ENCODE peak calls at places on chromosomes 6 and 20, in nine cellular contexts. One of them, this sample, is unnamed.

GRCh38 chr6:46528956-46529750 is 37.9 kb upstream of the RCAN2 start:
- DNase-seq in IMR-90: no peak
- DNase-seq in choroid plexus epithelial cell: peak
- DNase-seq in AG09309: no peak
- DNase-seq in GM12865: no peak
- DNase-seq in A549: no peak
- DNase-seq in left ventricle myocardium inferior: no peak
- DNase-seq in heart right ventricle: no peak
- DNase-seq in stomach: no peak
- DNase-seq in this sample: no peak

GRCh38 chr20:10492065-10492464 is 57.0 kb downstream of the SLX4IP start:
- DNase-seq in AG09309: peak
- DNase-seq in left ventricle myocardium inferior: no peak
- DNase-seq in A549: no peak
- DNase-seq in GM12865: no peak
- DNase-seq in IMR-90: peak
- DNase-seq in heart right ventricle: no peak
- DNase-seq in stomach: no peak
- DNase-seq in choroid plexus epithelial cell: peak
- DNase-seq in this sample: peak

GRCh38 chr6:35601331-35602132 is 87.2 kb downstream of the FKBP5 start:
- DNase-seq in AG09309: peak
- DNase-seq in IMR-90: peak
- DNase-seq in A549: peak
- DNase-seq in heart right ventricle: peak
- DNase-seq in choroid plexus epithelial cell: peak
- DNase-seq in GM12865: no peak
- DNase-seq in stomach: peak
- DNase-seq in left ventricle myocardium inferior: no peak
- DNase-seq in this sample: peak

GRCh38 chr20:32539063-32539816 is 45.9 kb downstream of the NOL4L start:
- DNase-seq in left ventricle myocardium inferior: no peak
- DNase-seq in stomach: no peak
- DNase-seq in choroid plexus epithelial cell: no peak
- DNase-seq in A549: no peak
- DNase-seq in GM12865: no peak
- DNase-seq in AG09309: no peak
- DNase-seq in heart right ventricle: no peak
- DNase-seq in IMR-90: no peak
- DNase-seq in this sample: no peak

GRCh38 chr6:120569689-120570088 is 764.6 kb downstream of the TBC1D32 start:
- DNase-seq in AG09309: no peak
- DNase-seq in IMR-90: no peak
- DNase-seq in A549: no peak
- DNase-seq in choroid plexus epithelial cell: no peak
- DNase-seq in heart right ventricle: no peak
- DNase-seq in left ventricle myocardium inferior: no peak
- DNase-seq in stomach: no peak
- DNase-seq in GM12865: no peak
- DNase-seq in this sample: no peak

GRCh38 chr6:21228411-21228810 is 365.1 kb upstream of the SOX4 start:
- DNase-seq in AG09309: no peak
- DNase-seq in left ventricle myocardium inferior: no peak
- DNase-seq in IMR-90: peak
- DNase-seq in choroid plexus epithelial cell: no peak
- DNase-seq in stomach: no peak
- DNase-seq in A549: no peak
- DNase-seq in GM12865: no peak
- DNase-seq in heart right ventricle: no peak
- DNase-seq in this sample: peak

GRCh38 chr6:160992323-160993314 is 1.1 kb downstream of the MAP3K4 start:
- DNase-seq in heart right ventricle: peak
- DNase-seq in stomach: peak
- DNase-seq in A549: peak
- DNase-seq in AG09309: no peak
- DNase-seq in IMR-90: peak
- DNase-seq in GM12865: peak
- DNase-seq in choroid plexus epithelial cell: peak
- DNase-seq in left ventricle myocardium inferior: peak
- DNase-seq in this sample: peak

GRCh38 chr6:150567360-150567759 is 32.3 kb upstream of the PLEKHG1 start:
- DNase-seq in choroid plexus epithelial cell: no peak
- DNase-seq in stomach: no peak
- DNase-seq in GM12865: no peak
- DNase-seq in AG09309: no peak
- DNase-seq in left ventricle myocardium inferior: no peak
- DNase-seq in IMR-90: no peak
- DNase-seq in A549: no peak
- DNase-seq in heart right ventricle: no peak
- DNase-seq in this sample: no peak

GRCh38 chr6:169425628-169426370 is 172.2 kb upstream of the THBS2 start:
- DNase-seq in IMR-90: no peak
- DNase-seq in choroid plexus epithelial cell: peak
- DNase-seq in left ventricle myocardium inferior: no peak
- DNase-seq in A549: no peak
- DNase-seq in GM12865: no peak
- DNase-seq in stomach: no peak
- DNase-seq in heart right ventricle: no peak
- DNase-seq in AG09309: no peak
- DNase-seq in this sample: no peak

GRCh38 chr6:54981276-54981609 is 134.7 kb downstream of the FAM83B start:
- DNase-seq in choroid plexus epithelial cell: no peak
- DNase-seq in heart right ventricle: no peak
- DNase-seq in stomach: no peak
- DNase-seq in left ventricle myocardium inferior: no peak
- DNase-seq in AG09309: no peak
- DNase-seq in IMR-90: no peak
- DNase-seq in GM12865: no peak
- DNase-seq in A549: no peak
- DNase-seq in this sample: peak

GRCh38 chr20:17481661-17482060 is 49.5 kb downstream of the BFSP1 start:
- DNase-seq in IMR-90: no peak
- DNase-seq in choroid plexus epithelial cell: no peak
- DNase-seq in GM12865: no peak
- DNase-seq in left ventricle myocardium inferior: no peak
- DNase-seq in A549: no peak
- DNase-seq in AG09309: no peak
- DNase-seq in stomach: no peak
- DNase-seq in heart right ventricle: no peak
- DNase-seq in this sample: no peak

GRCh38 chr6:48423640-48424365 is 312.8 kb upstream of the PTCHD4 start:
- DNase-seq in IMR-90: peak
- DNase-seq in GM12865: no peak
- DNase-seq in AG09309: no peak
- DNase-seq in choroid plexus epithelial cell: peak
- DNase-seq in heart right ventricle: no peak
- DNase-seq in stomach: no peak
- DNase-seq in A549: no peak
- DNase-seq in left ventricle myocardium inferior: no peak
- DNase-seq in this sample: peak

GRCh38 chr6:37233541-37233940 is 24.0 kb upstream of the TBC1D22B start:
- DNase-seq in IMR-90: no peak
- DNase-seq in A549: no peak
- DNase-seq in heart right ventricle: no peak
- DNase-seq in GM12865: no peak
- DNase-seq in left ventricle myocardium inferior: no peak
- DNase-seq in stomach: no peak
- DNase-seq in AG09309: no peak
- DNase-seq in choroid plexus epithelial cell: no peak
- DNase-seq in this sample: no peak

GRCh38 chr6:37280162-37280895 is 22.4 kb upstream of the TMEM217 start:
- DNase-seq in GM12865: no peak
- DNase-seq in A549: no peak
- DNase-seq in choroid plexus epithelial cell: peak
- DNase-seq in IMR-90: no peak
- DNase-seq in left ventricle myocardium inferior: no peak
- DNase-seq in AG09309: no peak
- DNase-seq in stomach: no peak
- DNase-seq in heart right ventricle: no peak
- DNase-seq in this sample: no peak

GRCh38 chr6:693737-694038 is 749 bp upstream of the EXOC2 start:
- DNase-seq in AG09309: no peak
- DNase-seq in GM12865: no peak
- DNase-seq in choroid plexus epithelial cell: no peak
- DNase-seq in A549: no peak
- DNase-seq in left ventricle myocardium inferior: no peak
- DNase-seq in IMR-90: no peak
- DNase-seq in heart right ventricle: no peak
- DNase-seq in stomach: no peak
- DNase-seq in this sample: no peak
- H3K4me3 ChIP-seq in AG09309: peak
- H3K4me3 ChIP-seq in GM12865: peak
- H3K4me3 ChIP-seq in choroid plexus epithelial cell: peak
- H3K4me3 ChIP-seq in A549: peak
- H3K4me3 ChIP-seq in left ventricle myocardium inferior: peak
- H3K4me3 ChIP-seq in IMR-90: peak
- H3K4me3 ChIP-seq in heart right ventricle: peak
- H3K4me3 ChIP-seq in stomach: peak
- H3K4me3 ChIP-seq in this sample: peak

DNA sequence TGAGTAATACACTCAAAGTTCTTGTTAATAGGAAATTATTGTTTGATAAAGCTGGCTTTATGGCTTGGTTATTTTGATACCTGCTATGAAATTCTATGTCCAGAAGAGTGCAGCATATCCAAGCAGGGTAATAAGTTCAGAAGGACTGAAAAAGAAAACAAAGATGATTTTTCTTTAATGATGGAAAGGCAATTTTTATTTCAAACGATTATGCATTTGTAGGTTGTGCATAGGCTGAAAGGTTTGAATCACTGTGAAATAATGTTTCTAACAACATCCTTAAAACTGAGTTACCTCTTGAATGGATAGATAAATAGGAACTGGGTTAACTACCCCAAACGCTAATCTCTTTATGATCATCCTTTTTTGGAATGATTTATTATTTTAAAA is 1.4 kb upstream of the MAN1A1 start:
- DNase-seq in GM12865: peak
- DNase-seq in A549: no peak
- DNase-seq in AG09309: peak
- DNase-seq in left ventricle myocardium inferior: no peak
- DNase-seq in IMR-90: peak
- DNase-seq in choroid plexus epithelial cell: peak
- DNase-seq in stomach: no peak
- DNase-seq in heart right ventricle: no peak
- DNase-seq in this sample: no peak
- TF ChIP-seq CTCF in GM12865: peak
- TF ChIP-seq CTCF in A549: peak
- TF ChIP-seq CTCF in AG09309: peak
- TF ChIP-seq CTCF in left ventricle myocardium inferior: peak
- TF ChIP-seq CTCF in IMR-90: peak
- TF ChIP-seq CTCF in choroid plexus epithelial cell: peak
- TF ChIP-seq CTCF in stomach: peak
- TF ChIP-seq CTCF in heart right ventricle: peak
- TF ChIP-seq CTCF in this sample: peak

DNA sequence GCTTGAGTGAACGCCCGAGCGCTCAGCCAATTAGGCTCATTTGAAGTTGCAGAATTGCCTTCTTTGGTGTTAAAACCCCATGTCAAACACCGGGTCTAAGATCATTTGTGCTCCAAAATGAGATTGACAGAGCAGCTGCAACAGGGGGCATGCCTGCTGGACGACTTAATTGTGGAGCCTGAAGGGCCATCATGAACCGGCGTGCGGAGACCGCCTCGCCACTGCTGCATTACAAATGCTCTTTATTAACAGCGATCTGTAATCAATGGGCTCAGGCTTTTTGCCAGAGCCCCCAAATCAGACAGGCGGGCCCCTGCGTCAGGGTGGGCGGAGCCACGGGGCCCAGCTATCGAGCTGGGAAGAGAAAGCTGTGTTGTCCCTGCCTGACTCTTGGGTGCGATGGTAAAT is 183.2 kb downstream of the SIM1 start:
- DNase-seq in left ventricle myocardium inferior: no peak
- DNase-seq in stomach: no peak
- DNase-seq in heart right ventricle: no peak
- DNase-seq in IMR-90: no peak
- DNase-seq in GM12865: no peak
- DNase-seq in choroid plexus epithelial cell: peak
- DNase-seq in A549: no peak
- DNase-seq in AG09309: no peak
- DNase-seq in this sample: peak
- H3K4me3 ChIP-seq in left ventricle myocardium inferior: peak
- H3K4me3 ChIP-seq in stomach: peak
- H3K4me3 ChIP-seq in heart right ventricle: no peak
- H3K4me3 ChIP-seq in IMR-90: no peak
- H3K4me3 ChIP-seq in GM12865: no peak
- H3K4me3 ChIP-seq in choroid plexus epithelial cell: peak
- H3K4me3 ChIP-seq in A549: no peak
- H3K4me3 ChIP-seq in AG09309: no peak
- H3K4me3 ChIP-seq in this sample: peak

GRCh38 chr20:12660918-12661317 is 347.9 kb upstream of the SPTLC3 start:
- DNase-seq in AG09309: no peak
- DNase-seq in choroid plexus epithelial cell: peak
- DNase-seq in IMR-90: no peak
- DNase-seq in stomach: no peak
- DNase-seq in heart right ventricle: no peak
- DNase-seq in left ventricle myocardium inferior: no peak
- DNase-seq in A549: no peak
- DNase-seq in GM12865: no peak
- DNase-seq in this sample: no peak
- TF ChIP-seq CTCF in AG09309: no peak
- TF ChIP-seq CTCF in choroid plexus epithelial cell: peak
- TF ChIP-seq CTCF in IMR-90: no peak
- TF ChIP-seq CTCF in stomach: no peak
- TF ChIP-seq CTCF in heart right ventricle: no peak
- TF ChIP-seq CTCF in left ventricle myocardium inferior: no peak
- TF ChIP-seq CTCF in A549: no peak
- TF ChIP-seq CTCF in GM12865: no peak
- TF ChIP-seq CTCF in this sample: no peak

DNA sequence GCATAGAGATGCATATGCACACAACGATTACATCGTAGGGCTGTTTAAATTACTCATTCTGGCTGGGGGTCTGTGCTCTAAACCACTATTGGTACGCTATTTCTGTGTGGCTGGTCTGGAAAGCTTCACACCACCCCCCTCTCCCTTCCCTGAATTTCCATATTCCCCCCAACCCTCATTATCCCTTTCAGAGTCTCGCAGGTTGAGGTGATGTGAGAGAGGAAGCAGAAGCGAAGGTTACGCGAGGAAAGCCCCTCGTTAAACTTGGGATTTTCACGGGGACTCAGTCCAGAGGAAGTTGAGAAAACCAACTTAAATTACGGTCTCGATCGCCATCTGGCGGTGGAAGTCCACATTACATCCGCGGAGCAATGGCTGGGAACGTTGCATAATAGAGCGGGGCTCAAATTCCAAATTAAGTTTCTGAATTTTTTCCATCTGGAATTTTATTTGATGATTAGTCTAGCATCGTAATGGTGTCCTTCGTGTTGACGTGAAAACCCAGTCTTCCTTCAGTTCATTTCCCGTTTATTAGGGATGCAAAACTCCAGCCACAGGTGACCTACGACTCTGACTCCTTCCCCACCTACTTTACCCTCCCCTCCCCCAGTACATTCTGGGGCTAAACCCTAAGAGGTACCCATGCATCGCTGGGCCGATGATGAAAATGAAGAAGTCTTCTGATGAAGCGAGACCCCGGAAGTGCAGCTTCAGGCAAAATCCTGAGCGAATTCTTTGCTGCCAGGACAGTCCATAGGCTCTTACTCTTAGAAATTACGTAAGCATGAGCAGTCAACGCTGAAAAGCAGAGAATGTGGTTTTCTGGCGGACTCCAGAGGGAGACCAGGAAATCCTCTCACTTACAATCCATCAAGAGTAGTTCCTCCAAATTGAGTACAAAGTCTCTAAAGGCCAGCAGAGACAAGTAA is 19.7 kb downstream of the HLA-DOB start:
- DNase-seq in stomach: peak
- DNase-seq in heart right ventricle: peak
- DNase-seq in IMR-90: peak
- DNase-seq in GM12865: peak
- DNase-seq in choroid plexus epithelial cell: peak
- DNase-seq in AG09309: peak
- DNase-seq in left ventricle myocardium inferior: peak
- DNase-seq in A549: peak
- DNase-seq in this sample: peak
- H3K4me3 ChIP-seq in stomach: no peak
- H3K4me3 ChIP-seq in heart right ventricle: no peak
- H3K4me3 ChIP-seq in IMR-90: peak
- H3K4me3 ChIP-seq in GM12865: peak
- H3K4me3 ChIP-seq in choroid plexus epithelial cell: peak
- H3K4me3 ChIP-seq in AG09309: peak
- H3K4me3 ChIP-seq in left ventricle myocardium inferior: peak
- H3K4me3 ChIP-seq in A549: peak
- H3K4me3 ChIP-seq in this sample: peak

This sample was measured in foreskin fibroblast.